ENCODE peak calls at places on chromosomes 12 and 14, in ten cellular contexts. One of them, this sample, is unnamed. For H3K36me3, the result is how much of the 10 kb centered on the place peaks cover.

GRCh38 chr14:67188326-67188725 is 914 bp upstream of the GARIN2 start:
- DNase-seq in BJ: no peak
- DNase-seq in pancreas: no peak
- DNase-seq in heart right ventricle: no peak
- DNase-seq in heart left ventricle: no peak
- DNase-seq in cardiac muscle cell: no peak
- DNase-seq in transverse colon: no peak
- DNase-seq in neural progenitor cell: no peak
- DNase-seq in body of pancreas: no peak
- DNase-seq in psoas muscle: no peak
- DNase-seq in this sample: no peak

GRCh38 chr12:88399811-88400210 is 180.5 kb downstream of the KITLG start:
- DNase-seq in BJ: no peak
- DNase-seq in cardiac muscle cell: no peak
- DNase-seq in neural progenitor cell: no peak
- DNase-seq in heart left ventricle: no peak
- DNase-seq in pancreas: no peak
- DNase-seq in body of pancreas: no peak
- DNase-seq in heart right ventricle: no peak
- DNase-seq in transverse colon: no peak
- DNase-seq in psoas muscle: no peak
- DNase-seq in this sample: no peak

GRCh38 chr14:95291859-95292542 is 27.7 kb downstream of the CLMN start:
- DNase-seq in heart left ventricle: peak
- DNase-seq in pancreas: peak
- DNase-seq in heart right ventricle: peak
- DNase-seq in body of pancreas: peak
- DNase-seq in transverse colon: peak
- DNase-seq in BJ: no peak
- DNase-seq in psoas muscle: peak
- DNase-seq in neural progenitor cell: no peak
- DNase-seq in cardiac muscle cell: peak
- DNase-seq in this sample: no peak

GRCh38 chr12:86772688-86773087 is 516.5 kb upstream of the MGAT4C start:
- DNase-seq in transverse colon: no peak
- DNase-seq in body of pancreas: no peak
- DNase-seq in cardiac muscle cell: no peak
- DNase-seq in BJ: no peak
- DNase-seq in psoas muscle: no peak
- DNase-seq in heart left ventricle: no peak
- DNase-seq in heart right ventricle: no peak
- DNase-seq in pancreas: no peak
- DNase-seq in neural progenitor cell: no peak
- DNase-seq in this sample: no peak

GRCh38 chr14:99602054-99602787 is 1.8 kb downstream of the CCDC85C start:
- DNase-seq in neural progenitor cell: peak
- DNase-seq in psoas muscle: no peak
- DNase-seq in BJ: no peak
- DNase-seq in heart right ventricle: no peak
- DNase-seq in body of pancreas: no peak
- DNase-seq in cardiac muscle cell: no peak
- DNase-seq in transverse colon: peak
- DNase-seq in pancreas: no peak
- DNase-seq in heart left ventricle: no peak
- DNase-seq in this sample: no peak

GRCh38 chr12:11513288-11513687 is 117.9 kb upstream of the PRB2 start:
- DNase-seq in cardiac muscle cell: no peak
- DNase-seq in transverse colon: no peak
- DNase-seq in neural progenitor cell: no peak
- DNase-seq in BJ: no peak
- DNase-seq in heart right ventricle: no peak
- DNase-seq in body of pancreas: no peak
- DNase-seq in pancreas: no peak
- DNase-seq in heart left ventricle: no peak
- DNase-seq in psoas muscle: no peak
- DNase-seq in this sample: no peak

GRCh38 chr12:7042847-7043246 is 17.7 kb upstream of the C1S start:
- DNase-seq in BJ: no peak
- DNase-seq in pancreas: no peak
- DNase-seq in cardiac muscle cell: peak
- DNase-seq in heart right ventricle: no peak
- DNase-seq in body of pancreas: no peak
- DNase-seq in transverse colon: no peak
- DNase-seq in heart left ventricle: no peak
- DNase-seq in psoas muscle: no peak
- DNase-seq in neural progenitor cell: peak
- DNase-seq in this sample: no peak

GRCh38 chr14:101721951-101722661 is 39.4 kb upstream of the PPP2R5C start:
- DNase-seq in body of pancreas: peak
- DNase-seq in BJ: peak
- DNase-seq in pancreas: no peak
- DNase-seq in transverse colon: peak
- DNase-seq in psoas muscle: no peak
- DNase-seq in neural progenitor cell: no peak
- DNase-seq in heart left ventricle: peak
- DNase-seq in cardiac muscle cell: peak
- DNase-seq in heart right ventricle: no peak
- DNase-seq in this sample: no peak

GRCh38 chr12:28963554-28963953 is 185.5 kb upstream of the FAR2 start:
- DNase-seq in heart left ventricle: no peak
- DNase-seq in BJ: no peak
- DNase-seq in psoas muscle: no peak
- DNase-seq in body of pancreas: no peak
- DNase-seq in heart right ventricle: no peak
- DNase-seq in neural progenitor cell: peak
- DNase-seq in transverse colon: no peak
- DNase-seq in pancreas: no peak
- DNase-seq in cardiac muscle cell: peak
- DNase-seq in this sample: no peak

GRCh38 chr12:96078281-96078761 is 42.9 kb upstream of the LTA4H start:
- DNase-seq in heart left ventricle: peak
- DNase-seq in neural progenitor cell: no peak
- DNase-seq in cardiac muscle cell: peak
- DNase-seq in body of pancreas: no peak
- DNase-seq in transverse colon: no peak
- DNase-seq in heart right ventricle: peak
- DNase-seq in psoas muscle: peak
- DNase-seq in BJ: no peak
- DNase-seq in pancreas: no peak
- DNase-seq in this sample: no peak

GRCh38 chr12:110725267-110725666 is 17.4 kb downstream of the PPP1CC start:
- DNase-seq in BJ: no peak
- DNase-seq in neural progenitor cell: no peak
- DNase-seq in transverse colon: no peak
- DNase-seq in body of pancreas: no peak
- DNase-seq in heart right ventricle: no peak
- DNase-seq in cardiac muscle cell: no peak
- DNase-seq in psoas muscle: no peak
- DNase-seq in heart left ventricle: no peak
- DNase-seq in pancreas: no peak
- DNase-seq in this sample: no peak

GRCh38 chr14:89258728-89259273 is 158.2 kb downstream of the FOXN3 start:
- DNase-seq in psoas muscle: no peak
- DNase-seq in body of pancreas: no peak
- DNase-seq in heart right ventricle: no peak
- DNase-seq in transverse colon: no peak
- DNase-seq in pancreas: no peak
- DNase-seq in cardiac muscle cell: no peak
- DNase-seq in neural progenitor cell: no peak
- DNase-seq in heart left ventricle: no peak
- DNase-seq in BJ: no peak
- DNase-seq in this sample: no peak

GRCh38 chr12:11607313-11608081 is 42.0 kb upstream of the ETV6 start:
- DNase-seq in pancreas: no peak
- DNase-seq in heart right ventricle: no peak
- DNase-seq in transverse colon: peak
- DNase-seq in psoas muscle: no peak
- DNase-seq in body of pancreas: peak
- DNase-seq in cardiac muscle cell: peak
- DNase-seq in BJ: peak
- DNase-seq in heart left ventricle: no peak
- DNase-seq in neural progenitor cell: peak
- DNase-seq in this sample: no peak

GRCh38 chr12:123022205-123022604 is 41.7 kb downstream of the ARL6IP4 start:
- DNase-seq in cardiac muscle cell: no peak
- DNase-seq in heart right ventricle: no peak
- DNase-seq in transverse colon: no peak
- DNase-seq in heart left ventricle: peak
- DNase-seq in BJ: no peak
- DNase-seq in neural progenitor cell: no peak
- DNase-seq in pancreas: no peak
- DNase-seq in psoas muscle: no peak
- DNase-seq in body of pancreas: no peak
- DNase-seq in this sample: no peak

GRCh38 chr12:128797119-128798118 is 26.3 kb downstream of the SLC15A4 start:
- DNase-seq in psoas muscle: no peak
- DNase-seq in heart left ventricle: no peak
- DNase-seq in BJ: no peak
- DNase-seq in cardiac muscle cell: peak
- DNase-seq in body of pancreas: no peak
- DNase-seq in neural progenitor cell: peak
- DNase-seq in transverse colon: no peak
- DNase-seq in pancreas: no peak
- DNase-seq in heart right ventricle: no peak
- DNase-seq in this sample: no peak
- TF ChIP-seq CTCF in psoas muscle: no peak
- TF ChIP-seq CTCF in heart left ventricle: no peak
- TF ChIP-seq CTCF in BJ: no peak
- TF ChIP-seq CTCF in cardiac muscle cell: no peak
- TF ChIP-seq CTCF in body of pancreas: no peak
- TF ChIP-seq CTCF in neural progenitor cell: no peak
- TF ChIP-seq CTCF in transverse colon: no peak
- TF ChIP-seq CTCF in pancreas: no peak
- TF ChIP-seq CTCF in heart right ventricle: no peak
- TF ChIP-seq CTCF in this sample: no peak

GRCh38 chr12:121807656-121808347 is 4.0 kb downstream of the SETD1B start:
- DNase-seq in cardiac muscle cell: no peak
- DNase-seq in transverse colon: no peak
- DNase-seq in neural progenitor cell: no peak
- DNase-seq in psoas muscle: no peak
- DNase-seq in heart left ventricle: no peak
- DNase-seq in BJ: no peak
- DNase-seq in pancreas: no peak
- DNase-seq in body of pancreas: no peak
- DNase-seq in heart right ventricle: no peak
- DNase-seq in this sample: no peak

GRCh38 chr12:121810234-121810817 is 6.5 kb downstream of the SETD1B start:
- DNase-seq in body of pancreas: no peak
- DNase-seq in cardiac muscle cell: no peak
- DNase-seq in neural progenitor cell: no peak
- DNase-seq in psoas muscle: peak
- DNase-seq in BJ: no peak
- DNase-seq in transverse colon: no peak
- DNase-seq in heart right ventricle: no peak
- DNase-seq in heart left ventricle: no peak
- DNase-seq in pancreas: peak
- DNase-seq in this sample: no peak

GRCh38 chr12:121808623-121809022 is 4.8 kb downstream of the SETD1B start:
- DNase-seq in neural progenitor cell: no peak
- DNase-seq in psoas muscle: no peak
- DNase-seq in pancreas: no peak
- DNase-seq in BJ: no peak
- DNase-seq in heart left ventricle: no peak
- DNase-seq in cardiac muscle cell: no peak
- DNase-seq in heart right ventricle: no peak
- DNase-seq in transverse colon: no peak
- DNase-seq in body of pancreas: no peak
- DNase-seq in this sample: no peak

GRCh38 chr12:121810833-121811433 is 7.1 kb downstream of the SETD1B start:
- DNase-seq in neural progenitor cell: no peak
- DNase-seq in transverse colon: no peak
- DNase-seq in body of pancreas: no peak
- DNase-seq in BJ: no peak
- DNase-seq in cardiac muscle cell: no peak
- DNase-seq in heart right ventricle: no peak
- DNase-seq in psoas muscle: no peak
- DNase-seq in pancreas: no peak
- DNase-seq in heart left ventricle: no peak
- DNase-seq in this sample: no peak

GRCh38 chr12:121809712-121810116 is 5.9 kb downstream of the SETD1B start:
- DNase-seq in pancreas: peak
- DNase-seq in psoas muscle: peak
- DNase-seq in body of pancreas: no peak
- DNase-seq in heart left ventricle: no peak
- DNase-seq in heart right ventricle: no peak
- DNase-seq in BJ: no peak
- DNase-seq in cardiac muscle cell: no peak
- DNase-seq in neural progenitor cell: no peak
- DNase-seq in transverse colon: no peak
- DNase-seq in this sample: no peak
- H3K36me3 ChIP-seq in pancreas: under half
- H3K36me3 ChIP-seq in psoas muscle: under half
- H3K36me3 ChIP-seq in body of pancreas: under half
- H3K36me3 ChIP-seq in heart left ventricle: under half
- H3K36me3 ChIP-seq in heart right ventricle: under half
- H3K36me3 ChIP-seq in BJ: under half
- H3K36me3 ChIP-seq in cardiac muscle cell: under half
- H3K36me3 ChIP-seq in neural progenitor cell: under half
- H3K36me3 ChIP-seq in transverse colon: under half
- H3K36me3 ChIP-seq in this sample: under half

GRCh38 chr12:124386059-124386458 is 91.2 kb downstream of the RFLNA start:
- DNase-seq in BJ: no peak
- DNase-seq in transverse colon: no peak
- DNase-seq in psoas muscle: peak
- DNase-seq in body of pancreas: no peak
- DNase-seq in cardiac muscle cell: peak
- DNase-seq in heart right ventricle: peak
- DNase-seq in neural progenitor cell: no peak
- DNase-seq in heart left ventricle: peak
- DNase-seq in pancreas: no peak
- DNase-seq in this sample: no peak
- H3K4me3 ChIP-seq in BJ: peak
- H3K4me3 ChIP-seq in transverse colon: no peak
- H3K4me3 ChIP-seq in psoas muscle: peak
- H3K4me3 ChIP-seq in body of pancreas: no peak
- H3K4me3 ChIP-seq in cardiac muscle cell: no peak
- H3K4me3 ChIP-seq in heart right ventricle: peak
- H3K4me3 ChIP-seq in neural progenitor cell: no peak
- H3K4me3 ChIP-seq in heart left ventricle: no peak
- H3K4me3 ChIP-seq in pancreas: peak
- H3K4me3 ChIP-seq in this sample: no peak

DNA sequence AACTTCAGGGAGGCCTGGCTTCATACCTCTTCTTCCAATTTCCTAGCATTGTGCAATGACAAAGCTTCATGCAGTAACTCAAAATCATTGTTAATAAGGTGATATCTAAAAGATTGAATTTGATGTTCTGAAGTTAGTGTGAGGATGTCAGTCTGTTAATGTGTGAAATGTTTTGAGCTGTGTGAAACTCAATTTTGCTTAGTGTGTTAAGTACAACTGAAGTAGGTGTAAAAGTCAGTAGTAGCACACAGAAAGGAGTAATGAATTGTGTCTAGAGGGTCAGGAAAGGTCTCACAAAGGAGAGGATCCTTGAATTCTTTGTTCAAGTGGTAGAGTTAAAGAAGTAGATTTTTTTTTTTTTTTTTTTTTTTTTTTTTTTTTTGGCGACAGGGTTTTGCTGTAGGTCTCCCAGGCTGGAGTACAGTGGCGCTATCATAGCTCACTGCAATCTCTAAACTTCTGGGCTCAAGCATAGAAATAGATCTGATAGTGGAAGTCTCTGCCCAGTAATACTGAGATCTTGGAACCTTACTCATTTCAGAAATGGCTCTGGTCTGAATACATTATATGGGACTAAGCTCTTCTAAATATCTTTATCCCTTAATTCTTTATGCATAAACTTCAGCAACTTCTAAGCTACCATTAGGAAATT is 63.9 kb downstream of the FUT8 start:
- DNase-seq in BJ: no peak
- DNase-seq in heart right ventricle: no peak
- DNase-seq in pancreas: no peak
- DNase-seq in body of pancreas: no peak
- DNase-seq in transverse colon: no peak
- DNase-seq in psoas muscle: no peak
- DNase-seq in cardiac muscle cell: no peak
- DNase-seq in neural progenitor cell: no peak
- DNase-seq in heart left ventricle: no peak
- DNase-seq in this sample: peak
- TF ChIP-seq CTCF in BJ: no peak
- TF ChIP-seq CTCF in heart right ventricle: no peak
- TF ChIP-seq CTCF in pancreas: no peak
- TF ChIP-seq CTCF in body of pancreas: no peak
- TF ChIP-seq CTCF in transverse colon: no peak
- TF ChIP-seq CTCF in psoas muscle: no peak
- TF ChIP-seq CTCF in cardiac muscle cell: no peak
- TF ChIP-seq CTCF in neural progenitor cell: no peak
- TF ChIP-seq CTCF in heart left ventricle: no peak
- TF ChIP-seq CTCF in this sample: no peak

This sample was measured in GM06990.